ENCODE peak calls at places on chromosome 18, in five cellular contexts. K, O, M, H and T are unnamed samples.

GRCh38 chr18:48834421-48835011 is 116.2 kb downstream of the SMAD7 start:
- DNase-seq in H (peak), O (peak), K (peak), M (no peak), T (peak)

GRCh38 chr18:61034581-61034980 is 298.6 kb upstream of the CDH20 start:
- DNase-seq in M (no peak), H (no peak), K (no peak), O (no peak), T (no peak)

GRCh38 chr18:59021500-59021899 is 118.2 kb upstream of the SEC11C start:
- DNase-seq in K (no peak), H (no peak), O (no peak), M (no peak), T (no peak)

GRCh38 chr18:47846431-47846830 is 84.0 kb downstream of the SMAD2 start:
- DNase-seq in M (no peak), H (no peak), K (no peak), O (no peak), T (no peak)

GRCh38 chr18:65869527-65869926 is 118.7 kb downstream of the CDH7 start:
- DNase-seq in K (no peak), O (no peak), M (no peak), H (no peak), T (no peak)

GRCh38 chr18:50590625-50591024 is 30.7 kb downstream of the MAPK4 start:
- DNase-seq in K (no peak), O (no peak), H (no peak), M (no peak), T (no peak)

GRCh38 chr18:21735452-21736015 is 5.1 kb upstream of the MIB1 start:
- DNase-seq in O (no peak), M (no peak), K (peak), H (no peak), T (no peak)

GRCh38 chr18:55233850-55234249 is 274.6 kb upstream of the CCDC68 start:
- DNase-seq in H (no peak), K (peak), M (no peak), O (no peak), T (no peak)

GRCh38 chr18:12904012-12904516 is 20.0 kb upstream of the PTPN2 start:
- DNase-seq in O (no peak), H (no peak), M (no peak), K (no peak), T (no peak)

GRCh38 chr18:8402237-8402636 is 207.0 kb upstream of the RAB12 start:
- DNase-seq in K (no peak), O (no peak), M (no peak), H (no peak), T (no peak)

GRCh38 chr18:70221911-70222278 is 16.4 kb upstream of the RTTN start:
- DNase-seq in O (no peak), M (no peak), K (no peak), H (no peak), T (no peak)

GRCh38 chr18:12321331-12321730 is 13.3 kb downstream of the TUBB6 start:
- DNase-seq in K (no peak), O (no peak), H (no peak), M (no peak), T (peak)

GRCh38 chr18:53796042-53796729 is 428.3 kb downstream of the MBD2 start:
- DNase-seq in H (no peak), K (peak), M (no peak), O (peak), T (peak)

GRCh38 chr18:7000484-7001096 is 117.0 kb downstream of the LAMA1 start:
- DNase-seq in K (peak), O (no peak), M (no peak), H (no peak), T (no peak)

GRCh38 chr18:58858591-58859468 is 5.8 kb upstream of the ZNF532 start:
- DNase-seq in K (no peak), M (no peak), H (no peak), O (no peak), T (no peak)

GRCh38 chr18:34978953-34979608 is 62.1 kb upstream of the MAPRE2 start:
- DNase-seq in H (no peak), O (peak), M (no peak), K (peak), T (peak)

GRCh38 chr18:13565228-13565627 is 161.1 kb downstream of the FAM210A start:
- DNase-seq in H (no peak), M (peak), O (no peak), K (no peak), T (no peak)

GRCh38 chr18:23949863-23950262 is 64.7 kb upstream of the TTC39C start:
- DNase-seq in O (no peak), M (no peak), K (no peak), H (no peak), T (no peak)

GRCh38 chr18:69898241-69898861 is 49.3 kb downstream of the CD226 start:
- DNase-seq in K (no peak), M (no peak), H (no peak), O (peak), T (peak)

GRCh38 chr18:48992791-48993555 is 42.2 kb upstream of the SMAD7 start:
- DNase-seq in K (no peak), H (no peak), O (no peak), M (no peak), T (peak)

GRCh38 chr18:49819071-49819662 is 5.8 kb upstream of the ACAA2 start:
- DNase-seq in K (no peak), O (no peak), M (no peak), H (no peak), T (no peak)

GRCh38 chr18:76847926-76848325 is 25.6 kb downstream of the ZNF236 start:
- DNase-seq in O (no peak), K (no peak), M (no peak), H (no peak), T (no peak)
- TF ChIP-seq CTCF in O (peak), K (peak), M (no peak), H (peak), T (peak)

GRCh38 chr18:2536493-2536892 is 34.8 kb downstream of the METTL4 start:
- DNase-seq in H (no peak), O (no peak), K (peak), M (no peak), T (no peak)
- H3K4me3 ChIP-seq in H (no peak), O (no peak), K (no peak), M (no peak), T (no peak)

DNA sequence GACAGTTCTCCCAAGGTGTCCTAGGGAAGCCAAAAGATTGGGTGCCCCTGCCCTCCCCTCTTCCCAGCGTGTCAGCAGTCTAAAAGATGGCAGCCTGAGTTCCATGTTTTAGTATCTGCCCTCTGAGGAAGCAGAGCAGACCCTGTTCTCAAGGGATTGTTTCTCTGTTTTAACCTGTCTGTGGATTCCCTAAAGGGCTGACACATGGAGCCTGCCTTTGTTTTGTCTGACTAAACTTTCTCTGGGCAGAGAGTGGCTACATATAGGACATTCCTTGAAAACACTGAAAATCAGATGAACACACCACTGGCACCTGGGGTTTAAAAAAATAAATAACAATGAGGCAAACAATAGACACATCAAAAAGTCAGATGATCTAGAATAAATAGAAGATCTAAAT is 337.6 kb downstream of the KIAA1328 start:
- DNase-seq in O (no peak), M (no peak), H (no peak), K (no peak), T (no peak)
- TF ChIP-seq CTCF in O (no peak), M (no peak), H (no peak), K (no peak), T (no peak)

GRCh38 chr18:75350857-75351256 is 76.6 kb downstream of the SMIM21 start:
- DNase-seq in M (no peak), H (no peak), K (no peak), O (no peak), T (no peak)
- H3K4me3 ChIP-seq in M (no peak), H (no peak), K (no peak), O (no peak), T (no peak)

DNA sequence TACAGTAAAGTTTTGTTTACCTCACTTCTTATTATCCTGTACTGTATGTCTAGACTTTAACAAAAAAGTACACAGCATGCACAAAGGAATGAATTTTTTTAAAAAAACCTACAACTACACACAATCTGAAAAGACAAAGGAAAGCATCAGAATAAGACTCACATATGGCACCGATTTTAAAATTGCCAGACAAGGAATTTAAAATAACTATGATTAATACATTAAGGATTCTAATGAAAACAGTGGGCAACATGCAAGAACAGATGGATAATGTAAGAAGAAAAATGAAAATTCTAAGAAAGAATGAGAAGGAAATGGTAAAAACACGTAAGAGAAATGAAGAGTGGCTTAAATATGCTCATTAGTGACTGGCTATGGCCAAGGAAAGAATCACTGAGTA is 638.2 kb downstream of the FBXO15 start:
- DNase-seq in H (no peak), O (no peak), M (no peak), K (no peak), T (no peak)
- TF ChIP-seq CTCF in H (no peak), O (no peak), M (no peak), K (no peak), T (no peak)

DNA sequence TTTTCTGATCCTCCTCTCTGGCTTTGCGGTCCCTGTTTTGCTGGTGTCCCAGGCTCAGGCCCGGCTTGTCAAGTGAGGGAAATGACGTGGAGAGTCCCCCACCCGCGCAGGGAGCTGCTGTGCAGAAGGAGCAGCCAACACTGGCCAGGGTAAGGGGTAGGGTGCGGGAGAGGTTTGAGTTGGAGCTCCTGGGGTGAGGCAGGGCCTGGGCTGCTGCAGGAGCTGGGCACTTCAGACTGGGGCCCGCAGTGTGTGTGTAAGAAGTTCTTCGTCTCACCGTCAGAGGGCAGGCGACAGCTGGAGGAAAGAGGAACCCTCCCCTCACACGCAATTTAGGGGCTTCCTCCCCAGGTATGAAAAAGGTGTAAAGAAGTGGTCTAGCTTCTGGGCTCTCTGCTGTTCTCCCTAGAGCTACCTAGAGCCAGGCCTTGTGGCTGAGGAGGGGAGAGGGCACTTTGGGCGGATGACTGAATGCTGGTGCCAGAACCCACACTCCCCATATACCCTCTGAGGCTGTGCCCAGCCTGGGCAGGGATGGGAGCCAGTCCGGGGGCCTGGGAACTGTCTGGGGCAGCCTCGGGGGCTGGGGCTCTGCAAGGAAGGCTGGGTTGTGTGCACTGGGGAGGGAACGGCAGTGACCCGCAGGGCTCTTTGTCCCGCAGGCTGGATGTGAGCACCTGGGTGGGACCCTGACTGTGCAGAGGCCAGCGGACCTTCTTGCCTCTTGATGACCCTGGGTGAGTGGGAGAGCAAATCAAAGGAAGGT is 11.8 kb downstream of the CELF4 start:
- DNase-seq in O (no peak), K (no peak), M (no peak), H (no peak), T (no peak)
- H3K4me3 ChIP-seq in O (no peak), K (no peak), M (no peak), H (no peak), T (no peak)